ENCODE peak calls at places on chromosomes 12 and 14, in five cellular contexts. H is esophagus muscularis mucosa, F is progenitor cell of endocrine pancreas, E is D721Med, D is RWPE1. R is an unnamed sample.

GRCh38 chr12:28089363-28089762 is 100.9 kb upstream of the CCDC91 start:
- DNase-seq in E (no peak), F (no peak), D (peak), H (no peak), R (no peak)

GRCh38 chr12:109553471-109553870 is 19.8 kb downstream of the MMAB start:
- DNase-seq in H (no peak), E (no peak), D (no peak), F (no peak), R (peak)

GRCh38 chr14:81144811-81145598 is 75.8 kb downstream of the GTF2A1 start:
- DNase-seq in E (no peak), F (no peak), H (no peak), D (no peak), R (no peak)

GRCh38 chr12:5868585-5869295 is 76.3 kb downstream of the ANO2 start:
- DNase-seq in D (no peak), F (no peak), E (no peak), H (no peak), R (no peak)

GRCh38 chr14:40394634-40395340 is 962.6 kb upstream of the FBXO33 start:
- DNase-seq in F (no peak), E (no peak), H (no peak), D (no peak), R (no peak)

GRCh38 chr12:97752129-97752528 is 289.5 kb downstream of the RMST start:
- DNase-seq in F (no peak), E (no peak), D (no peak), H (no peak), R (no peak)

GRCh38 chr14:95663226-95663797 is 22.9 kb upstream of the TCL1B start:
- DNase-seq in D (no peak), H (no peak), E (no peak), F (no peak), R (no peak)

GRCh38 chr12:117294206-117294605 is 67.2 kb downstream of the NOS1 start:
- DNase-seq in F (no peak), E (no peak), D (no peak), H (no peak), R (peak)

GRCh38 chr12:18646307-18646706 is 91.5 kb downstream of the PLCZ1 start:
- DNase-seq in F (no peak), D (no peak), H (no peak), E (no peak), R (no peak)

GRCh38 chr14:32457213-32457920 is 128.3 kb downstream of the AKAP6 start:
- DNase-seq in E (no peak), F (no peak), H (no peak), D (no peak), R (no peak)

GRCh38 chr14:59631237-59631636 is 54.6 kb upstream of the CCDC175 start:
- DNase-seq in H (no peak), F (no peak), D (peak), E (no peak), R (peak)

GRCh38 chr12:39095636-39096330 is 190.4 kb upstream of the CPNE8 start:
- DNase-seq in E (no peak), F (no peak), H (no peak), D (no peak), R (no peak)
- TF ChIP-seq CTCF in E (no peak), F (no peak), H (no peak), D (no peak), R (no peak)

GRCh38 chr12:72272731-72273498 is 745 bp downstream of the TRHDE start:
- DNase-seq in F (peak), D (no peak), H (no peak), E (peak), R (peak)
- TF ChIP-seq CTCF in F (peak), D (no peak), H (no peak), E (peak), R (peak)

GRCh38 chr12:94148841-94149780 is 734 bp downstream of the PLXNC1 start:
- DNase-seq in D (no peak), E (peak), H (no peak), F (peak), R (peak)
- TF ChIP-seq CTCF in D (no peak), E (peak), H (peak), F (peak), R (peak)

DNA sequence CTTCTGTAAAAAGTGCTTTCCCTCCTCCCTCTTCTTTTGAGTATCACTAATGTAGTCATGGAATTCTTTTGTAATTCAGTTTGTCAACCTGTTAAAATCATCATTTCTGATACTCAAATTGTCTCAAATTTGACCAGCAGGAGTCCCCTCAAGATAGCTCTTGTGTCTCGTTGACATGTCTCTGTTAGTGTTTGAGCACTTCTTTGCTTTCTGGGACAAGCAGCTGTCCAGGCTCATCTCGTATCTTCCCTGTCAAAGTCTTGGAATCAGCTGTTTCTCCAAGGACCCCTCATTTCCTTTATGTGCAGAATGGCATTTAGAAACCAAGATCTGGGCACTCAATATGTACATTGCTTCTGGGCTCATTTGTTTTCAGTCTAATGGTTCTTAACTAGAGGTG is 10.7 kb downstream of the CIPC start:
- DNase-seq in D (no peak), F (no peak), E (no peak), H (no peak), R (no peak)
- TF ChIP-seq CTCF in D (no peak), F (no peak), E (no peak), H (no peak), R (no peak)

GRCh38 chr14:103887170-103887501 is 39.8 kb upstream of the PPP1R13B start:
- DNase-seq in E (no peak), D (no peak), H (no peak), F (no peak), R (no peak)

GRCh38 chr14:103884854-103885253 is 37.5 kb upstream of the PPP1R13B start:
- DNase-seq in F (no peak), D (no peak), H (no peak), E (no peak), R (no peak)

GRCh38 chr14:103885509-103885932 is 38.1 kb upstream of the PPP1R13B start:
- DNase-seq in F (no peak), D (no peak), E (no peak), H (no peak), R (no peak)

GRCh38 chr14:103887557-103888115 is 40.3 kb upstream of the PPP1R13B start:
- DNase-seq in F (no peak), E (no peak), H (no peak), D (no peak), R (no peak)

DNA sequence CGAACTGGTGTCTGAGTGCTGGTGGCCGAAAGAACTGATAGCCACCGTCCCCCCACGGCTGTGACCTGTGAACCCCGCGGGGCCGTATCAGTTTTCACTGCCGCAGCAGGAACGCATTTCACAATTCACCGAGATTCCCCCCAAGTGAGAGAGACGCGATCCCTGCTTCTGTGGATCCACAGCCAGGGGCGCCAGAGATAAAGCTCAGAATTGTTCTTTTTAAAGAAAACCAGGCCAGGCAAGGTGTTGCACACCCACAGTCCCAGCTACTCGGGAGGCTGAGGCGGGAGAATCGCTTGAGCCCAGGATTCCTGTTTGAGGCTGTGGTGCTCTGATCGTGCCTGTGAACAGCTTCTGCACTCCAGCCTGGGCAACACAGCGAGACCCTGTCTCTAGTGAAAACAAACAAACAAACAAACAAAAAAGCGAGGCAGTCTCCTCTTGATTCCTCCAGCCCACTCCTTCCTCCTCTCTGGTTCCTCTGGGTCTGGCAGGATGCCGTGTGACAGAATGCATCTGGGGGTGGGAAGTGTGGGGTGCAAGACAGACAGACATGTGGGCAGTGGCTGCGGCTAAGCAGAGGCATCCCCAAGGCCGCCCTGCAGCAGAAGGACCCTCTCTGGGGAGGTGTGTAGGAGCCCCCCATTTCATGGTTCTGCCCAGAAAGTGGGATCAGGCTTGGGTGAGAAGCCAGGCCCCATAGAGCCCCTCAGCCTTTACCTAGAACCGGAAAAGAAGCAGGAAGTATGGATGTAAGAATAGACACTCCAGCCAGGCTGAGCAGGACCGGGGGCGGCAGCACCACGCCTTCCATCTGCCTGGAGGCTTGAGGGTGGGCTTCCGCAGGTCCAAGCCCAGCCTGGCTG is 39.2 kb upstream of the PPP1R13B start:
- DNase-seq in H (no peak), D (no peak), E (no peak), F (no peak), R (no peak)
- TF ChIP-seq CTCF in H (no peak), D (no peak), E (no peak), F (peak), R (no peak)

DNA sequence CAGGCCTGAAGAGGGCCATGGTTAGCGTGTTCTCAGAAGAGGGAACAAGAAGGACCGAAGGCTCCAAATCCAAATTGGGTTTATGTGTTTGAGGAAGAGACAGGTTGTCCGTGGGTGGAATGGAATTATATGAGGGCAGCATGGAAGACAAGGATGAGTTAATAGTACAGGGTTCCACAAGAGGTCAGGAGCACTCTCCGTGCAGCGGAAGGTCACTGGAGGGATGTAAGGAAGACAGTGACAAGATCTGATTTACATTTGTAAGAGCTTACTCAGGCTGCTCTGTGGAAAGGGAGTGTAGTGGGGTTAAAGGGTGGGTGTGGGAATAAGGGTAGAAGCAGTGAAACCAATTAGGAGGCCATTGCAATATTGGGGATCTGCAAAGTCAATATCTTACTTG is 97.0 kb downstream of the TPH2 start:
- DNase-seq in H (no peak), E (no peak), F (no peak), D (no peak), R (no peak)
- TF ChIP-seq CTCF in H (no peak), E (no peak), F (no peak), D (no peak), R (no peak)

R was measured in glutamatergic neuron.